ENCODE peak calls at places on chromosomes 6 and 20, in nine cellular contexts. U is cardiac fibroblast; P is brain microvascular endothelial cell; L is WTC11; W is epithelial cell of esophagus; J is fibroblast of mammary gland; Q is IMR-90; D is left lung; M is CD8-positive, alpha-beta T cell. T is an unnamed sample.

GRCh38 chr20:63518351-63518861 is 2.2 kb upstream of the PPDPF start:
- DNase-seq in U (no peak), P (no peak), L (no peak), W (no peak), J (no peak), Q (no peak), D (no peak), M (peak), T (no peak)

GRCh38 chr20:63132715-63133471 is 83.0 kb downstream of the YTHDF1 start:
- DNase-seq in U (no peak), P (no peak), L (peak), W (no peak), J (no peak), Q (no peak), D (peak), M (no peak), T (no peak)

GRCh38 chr20:17559338-17559737 is 10.5 kb upstream of the DSTN start:
- DNase-seq in U (no peak), P (no peak), L (no peak), W (no peak), J (no peak), Q (no peak), D (peak), M (no peak), T (no peak)

GRCh38 chr20:24629668-24630067 is 160.2 kb downstream of the SYNDIG1 start:
- DNase-seq in U (peak), P (no peak), L (no peak), W (no peak), J (no peak), Q (no peak), D (no peak), M (no peak), T (no peak)

GRCh38 chr6:161919711-161920110 is 645.9 kb upstream of the AGPAT4 start:
- DNase-seq in U (no peak), P (no peak), L (no peak), W (peak), J (peak), Q (no peak), D (no peak), M (no peak), T (no peak)

GRCh38 chr6:170283212-170284081 is 7.4 kb downstream of the DLL1 start:
- DNase-seq in U (no peak), P (no peak), L (no peak), W (no peak), J (no peak), Q (no peak), D (no peak), M (no peak), T (no peak)

GRCh38 chr6:129598244-129599187 is 111.5 kb downstream of the ARHGAP18 start:
- DNase-seq in U (peak), P (peak), L (no peak), W (peak), J (peak), Q (peak), D (no peak), M (peak), T (no peak)

GRCh38 chr6:6806793-6807518 is 218.4 kb downstream of the LY86 start:
- DNase-seq in U (peak), P (no peak), L (no peak), W (peak), J (no peak), Q (no peak), D (peak), M (no peak), T (no peak)

GRCh38 chr6:153150400-153150766 is 19.3 kb upstream of the RGS17 start:
- DNase-seq in U (no peak), P (no peak), L (no peak), W (no peak), J (no peak), Q (no peak), D (no peak), M (no peak), T (no peak)

GRCh38 chr6:108565893-108566292 is 5.2 kb downstream of the FOXO3 start:
- DNase-seq in U (peak), P (no peak), L (no peak), W (peak), J (peak), Q (peak), D (no peak), M (no peak), T (no peak)

GRCh38 chr6:127971945-127972391 is 71.1 kb upstream of the THEMIS start:
- DNase-seq in U (peak), P (peak), L (no peak), W (peak), J (peak), Q (peak), D (no peak), M (peak), T (no peak)

GRCh38 chr20:36093025-36093803 is 61.3 kb upstream of the EPB41L1 start:
- DNase-seq in U (peak), P (peak), L (no peak), W (peak), J (no peak), Q (no peak), D (peak), M (peak), T (no peak)

GRCh38 chr6:152948150-152948768 is 34.6 kb downstream of the FBXO5 start:
- DNase-seq in U (peak), P (peak), L (no peak), W (peak), J (peak), Q (peak), D (no peak), M (no peak), T (no peak)

GRCh38 chr20:10060223-10060622 is 25.4 kb downstream of the ANKEF1 start:
- DNase-seq in U (no peak), P (no peak), L (no peak), W (no peak), J (no peak), Q (no peak), D (no peak), M (no peak), T (no peak)

GRCh38 chr6:50973464-50973863 is 154.8 kb downstream of the TFAP2B start:
- DNase-seq in U (no peak), P (no peak), L (no peak), W (no peak), J (no peak), Q (no peak), D (no peak), M (no peak), T (no peak)

GRCh38 chr20:17644451-17644850 is 37.6 kb downstream of the RRBP1 start:
- DNase-seq in U (no peak), P (no peak), L (no peak), W (no peak), J (no peak), Q (no peak), D (no peak), M (no peak), T (no peak)

GRCh38 chr6:16355699-16356481 is 117.5 kb downstream of the GMPR start:
- DNase-seq in U (no peak), P (no peak), L (no peak), W (no peak), J (peak), Q (no peak), D (no peak), M (no peak), T (no peak)

GRCh38 chr6:1695546-1696494 is 86.1 kb downstream of the FOXC1 start:
- DNase-seq in U (no peak), P (no peak), L (no peak), W (no peak), J (peak), Q (no peak), D (no peak), M (no peak), T (no peak)

GRCh38 chr6:108748063-108748462 is 100.2 kb upstream of the ARMC2 start:
- DNase-seq in U (no peak), P (no peak), L (no peak), W (peak), J (no peak), Q (peak), D (no peak), M (no peak), T (no peak)

GRCh38 chr20:37311710-37312355 is 22.4 kb downstream of the MANBAL start:
- DNase-seq in U (no peak), P (no peak), L (no peak), W (peak), J (no peak), Q (peak), D (peak), M (no peak), T (no peak)

GRCh38 chr20:32987044-32987825 is 17.0 kb downstream of the SUN5 start:
- DNase-seq in U (no peak), P (no peak), L (no peak), W (no peak), J (no peak), Q (no peak), D (no peak), M (no peak), T (no peak)

GRCh38 chr20:50673146-50673830 is 18.1 kb downstream of the RIPOR3 start:
- DNase-seq in U (no peak), P (no peak), L (no peak), W (no peak), J (peak), Q (no peak), D (no peak), M (no peak), T (no peak)

GRCh38 chr20:18272451-18272850 is 15.9 kb upstream of the ZNF133 start:
- DNase-seq in U (peak), P (peak), L (no peak), W (peak), J (peak), Q (no peak), D (no peak), M (no peak), T (no peak)

GRCh38 chr6:99882151-99882702 is 111.8 kb downstream of the MCHR2 start:
- DNase-seq in U (no peak), P (no peak), L (no peak), W (no peak), J (no peak), Q (no peak), D (no peak), M (no peak), T (no peak)

GRCh38 chr6:135576055-135576454 is 78.5 kb upstream of the AHI1 start:
- DNase-seq in U (peak), P (peak), L (no peak), W (peak), J (peak), Q (peak), D (no peak), M (no peak), T (no peak)

GRCh38 chr6:136035378-136036070 is 184.0 kb downstream of the PDE7B start:
- DNase-seq in U (peak), P (no peak), L (no peak), W (peak), J (peak), Q (peak), D (no peak), M (no peak), T (no peak)

GRCh38 chr6:72271531-72271930 is 350.3 kb upstream of the KCNQ5 start:
- DNase-seq in U (no peak), P (no peak), L (no peak), W (no peak), J (no peak), Q (no peak), D (no peak), M (no peak), T (no peak)

GRCh38 chr6:125102901-125103300 is 50.7 kb upstream of the TPD52L1 start:
- DNase-seq in U (peak), P (peak), L (no peak), W (peak), J (peak), Q (peak), D (no peak), M (no peak), T (no peak)

GRCh38 chr20:5153612-5154542 is 27.1 kb downstream of the CDS2 start:
- DNase-seq in U (no peak), P (no peak), L (no peak), W (peak), J (peak), Q (peak), D (no peak), M (no peak), T (no peak)

GRCh38 chr6:55902796-55903195 is 27.4 kb upstream of the BMP5 start:
- DNase-seq in U (peak), P (no peak), L (no peak), W (no peak), J (peak), Q (peak), D (no peak), M (no peak), T (no peak)

GRCh38 chr20:31536575-31536974 is 22.3 kb downstream of the HM13 start:
- DNase-seq in U (no peak), P (no peak), L (no peak), W (no peak), J (no peak), Q (no peak), D (no peak), M (no peak), T (no peak)

GRCh38 chr6:126811307-126811706 is 307.2 kb upstream of the RSPO3 start:
- DNase-seq in U (peak), P (no peak), L (no peak), W (no peak), J (peak), Q (peak), D (no peak), M (no peak), T (no peak)

GRCh38 chr6:116369540-116370327 is 1.0 kb upstream of the DSE start:
- DNase-seq in U (no peak), P (no peak), L (no peak), W (no peak), J (no peak), Q (no peak), D (no peak), M (no peak), T (no peak)

GRCh38 chr20:54985100-54985499 is 509.7 kb downstream of the DOK5 start:
- DNase-seq in U (no peak), P (no peak), L (no peak), W (no peak), J (no peak), Q (no peak), D (no peak), M (no peak), T (no peak)

GRCh38 chr20:57946559-57947315 is 236.9 kb upstream of the PMEPA1 start:
- DNase-seq in U (no peak), P (no peak), L (no peak), W (no peak), J (no peak), Q (no peak), D (no peak), M (no peak), T (no peak)

DNA sequence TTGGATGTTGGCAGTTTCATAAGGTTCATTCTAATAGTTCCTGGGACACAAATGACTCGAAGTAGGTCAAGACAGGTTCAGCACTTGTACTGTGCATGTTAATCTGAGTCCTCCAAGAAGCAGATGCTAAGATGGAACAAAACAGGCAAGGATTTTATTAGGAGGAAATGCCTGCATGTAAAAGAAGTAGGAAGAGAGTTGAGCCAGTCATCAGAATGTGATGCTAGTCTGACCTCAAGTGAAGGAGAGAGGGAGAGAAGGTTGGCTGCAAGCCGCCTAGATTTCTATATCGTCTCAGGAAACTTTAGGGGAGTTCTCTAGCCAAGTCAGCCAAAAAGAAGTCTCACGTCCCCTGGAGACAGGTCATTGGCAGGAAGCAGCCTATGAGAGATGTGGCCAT is 377.9 kb downstream of the CD109 start:
- DNase-seq in U (peak), P (peak), L (no peak), W (peak), J (peak), Q (peak), D (no peak), M (no peak), T (no peak)
- TF ChIP-seq CTCF in U (no peak), P (no peak), L (no peak), W (no peak), J (no peak), Q (no peak), D (no peak), M (no peak), T (no peak)

GRCh38 chr6:65627015-65627414 is 80.0 kb downstream of the EYS start:
- DNase-seq in U (no peak), P (no peak), L (no peak), W (no peak), J (no peak), Q (no peak), D (no peak), M (no peak), T (no peak)
- TF ChIP-seq CTCF in U (no peak), P (no peak), L (no peak), W (no peak), J (no peak), Q (no peak), D (no peak), M (no peak), T (no peak)

DNA sequence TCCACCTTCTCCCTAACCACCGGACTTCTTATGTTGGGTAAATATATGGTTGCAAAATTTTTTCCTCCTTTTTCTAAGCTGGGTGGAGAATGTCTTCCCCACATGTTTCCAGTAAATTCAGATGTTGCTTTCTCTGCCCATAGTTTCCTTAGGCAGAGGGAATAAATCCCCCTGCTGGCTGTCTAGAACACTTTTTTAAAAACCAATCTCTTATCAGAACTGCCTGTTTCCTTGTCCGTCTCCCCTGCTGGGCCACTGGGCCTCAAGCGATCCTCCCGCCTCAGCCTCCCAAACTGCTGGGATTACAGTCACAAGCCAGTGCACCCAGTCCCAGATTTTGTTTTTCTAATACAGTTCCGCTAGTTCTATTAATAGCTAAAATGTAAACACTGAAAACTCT is 9.9 kb upstream of the WFDC2 start:
- DNase-seq in U (peak), P (no peak), L (no peak), W (no peak), J (peak), Q (peak), D (no peak), M (no peak), T (no peak)
- TF ChIP-seq CTCF in U (peak), P (peak), L (no peak), W (peak), J (peak), Q (no peak), D (no peak), M (no peak), T (no peak)

DNA sequence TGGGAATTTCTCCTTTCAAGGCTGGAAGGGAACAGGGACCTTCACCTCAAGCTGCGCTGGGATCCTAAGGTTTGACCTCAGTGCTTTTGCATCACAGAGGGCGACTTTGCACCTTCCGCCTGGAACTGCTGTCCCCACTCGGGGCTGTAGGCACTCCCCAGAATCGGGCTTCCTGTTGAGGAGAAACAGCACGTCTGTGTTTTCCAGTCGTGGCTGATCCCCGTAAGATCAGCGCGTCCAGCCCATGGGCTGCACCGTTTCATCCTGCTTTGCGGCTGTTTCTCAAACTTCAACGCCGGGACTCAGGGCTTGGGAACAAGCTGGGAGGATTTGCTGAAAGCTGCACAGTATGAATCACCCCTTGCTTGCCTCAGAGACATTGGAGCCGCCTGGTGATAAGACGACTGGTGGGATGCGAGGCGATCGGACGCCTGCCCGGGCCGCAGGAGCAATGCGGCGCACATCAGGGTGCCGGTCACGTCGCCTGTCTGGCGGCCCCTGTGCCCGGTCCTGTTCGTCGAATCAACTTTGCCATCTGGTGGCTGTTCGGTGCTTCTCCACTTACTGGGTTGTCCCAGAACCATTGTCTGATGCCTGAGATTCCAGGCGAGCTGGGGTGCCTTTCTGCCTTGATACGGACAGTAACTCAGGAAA is 53.6 kb upstream of the FRMD1 start:
- DNase-seq in U (peak), P (peak), L (peak), W (no peak), J (peak), Q (peak), D (no peak), M (no peak), T (no peak)
- TF ChIP-seq CTCF in U (peak), P (peak), L (no peak), W (peak), J (peak), Q (peak), D (peak), M (no peak), T (no peak)

DNA sequence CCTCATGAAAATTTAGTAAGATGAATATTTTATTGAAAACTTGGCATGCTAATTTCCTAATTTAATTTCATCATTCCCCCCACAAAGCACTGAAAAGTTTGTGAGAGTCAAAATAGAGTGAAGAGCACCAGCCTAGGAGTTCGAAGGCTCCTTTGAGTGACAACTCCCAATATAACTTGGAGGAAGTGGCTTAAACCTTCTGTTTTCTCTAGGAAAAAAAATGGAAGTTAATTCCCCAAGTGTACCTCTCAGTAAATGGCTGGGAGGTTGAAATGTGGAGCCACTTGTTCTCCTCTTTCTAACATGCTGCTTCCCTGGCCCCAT is 107.3 kb downstream of the MAP3K7 start:
- DNase-seq in U (no peak), P (no peak), L (no peak), W (no peak), J (no peak), Q (no peak), D (no peak), M (no peak), T (no peak)
- TF ChIP-seq CTCF in U (no peak), P (no peak), L (no peak), W (no peak), J (no peak), Q (no peak), D (no peak), M (no peak), T (no peak)

T was measured in omental fat pad.